ENCODE peak calls at places on chromosomes 4 and X, in four cellular contexts. H is body of pancreas, M is breast epithelium, T is tibial artery. G is an unnamed sample. For H3K4me1, the result is how much of the 10 kb centered on the place peaks cover.

GRCh38 chr4:94441838-94442237 is 9.9 kb upstream of the PDLIM5 start:
- DNase-seq in H (no peak), M (no peak), T (no peak), G (no peak)

GRCh38 chr4:126306152-126306869 is 991.6 kb downstream of the FAT4 start:
- DNase-seq in H (no peak), M (no peak), T (peak), G (no peak)

GRCh38 chr4:47525154-47525819 is 40.2 kb downstream of the ATP10D start:
- DNase-seq in H (peak), M (no peak), T (no peak), G (no peak)

GRCh38 chrX:134659761-134660160 is 1.5 kb upstream of the PLAC1 start:
- DNase-seq in H (no peak), M (no peak), T (no peak), G (no peak)

GRCh38 chr4:185280608-185281007 is 71.2 kb downstream of the SNX25 start:
- DNase-seq in H (no peak), M (no peak), T (no peak), G (no peak)

GRCh38 chrX:41148553-41148952 is 63.3 kb downstream of the USP9X start:
- DNase-seq in H (no peak), M (no peak), T (no peak), G (no peak)

GRCh38 chr4:15805583-15806517 is 27.7 kb downstream of the CD38 start:
- DNase-seq in H (peak), M (no peak), T (no peak), G (no peak)

GRCh38 chr4:140789752-140790151 is 33.6 kb upstream of the TBC1D9 start:
- DNase-seq in H (peak), M (no peak), T (no peak), G (no peak)

GRCh38 chrX:150314186-150314585 is 48.9 kb upstream of the MAMLD1 start:
- DNase-seq in H (no peak), M (no peak), T (no peak), G (no peak)

GRCh38 chrX:2910109-2910508 is 19.0 kb downstream of the ARSD start:
- DNase-seq in H (no peak), M (no peak), T (no peak), G (no peak)

GRCh38 chr4:141686929-141687328 is 50.5 kb downstream of the IL15 start:
- DNase-seq in H (peak), M (no peak), T (no peak), G (no peak)

GRCh38 chr4:94595880-94596483 is 144.2 kb downstream of the PDLIM5 start:
- DNase-seq in H (no peak), M (no peak), T (no peak), G (no peak)

GRCh38 chr4:125317526-125317880 is 2.7 kb downstream of the FAT4 start:
- DNase-seq in H (peak), M (no peak), T (no peak), G (peak)

GRCh38 chrX:154409222-154409871 is at the start of gene DNASE1L1:
- DNase-seq in H (peak), M (peak), T (peak), G (no peak)

GRCh38 chrX:121894756-121895155 is 847.3 kb downstream of the GLUD2 start:
- DNase-seq in H (no peak), M (no peak), T (no peak), G (no peak)

GRCh38 chr4:156751486-156751885 is 220.1 kb downstream of the PDGFC start:
- DNase-seq in H (no peak), M (no peak), T (no peak), G (no peak)

GRCh38 chrX:13697440-13697839 is 8.5 kb downstream of the RAB9A start:
- DNase-seq in H (no peak), M (no peak), T (no peak), G (no peak)

GRCh38 chrX:154396948-154397887 is 959 bp upstream of the RPL10 start:
- DNase-seq in H (peak), M (peak), T (peak), G (peak)

GRCh38 chrX:107971636-107972035 is 10.5 kb downstream of the TEX13B start:
- DNase-seq in H (no peak), M (no peak), T (no peak), G (no peak)

GRCh38 chrX:40908026-40908425 is 172.7 kb upstream of the MED14 start:
- DNase-seq in H (no peak), M (no peak), T (no peak), G (no peak)

GRCh38 chr4:174828845-174829701 is at the start of gene GLRA3:
- DNase-seq in H (peak), M (no peak), T (no peak), G (no peak)

GRCh38 chr4:28759064-28759463 is 1898.4 kb downstream of the STIM2 start:
- DNase-seq in H (no peak), M (no peak), T (no peak), G (no peak)

GRCh38 chr4:53541577-53542206 is 49.6 kb downstream of the LNX1 start:
- DNase-seq in H (no peak), M (no peak), T (no peak), G (no peak)

GRCh38 chr4:23728393-23728792 is 161.5 kb downstream of the PPARGC1A start:
- DNase-seq in H (no peak), M (peak), T (no peak), G (no peak)

GRCh38 chrX:928606-929005 is 283.8 kb downstream of the CRLF2 start:
- DNase-seq in H (no peak), M (no peak), T (peak), G (no peak)

GRCh38 chrX:118228041-118228440 is 111.4 kb upstream of the KLHL13 start:
- DNase-seq in H (no peak), M (no peak), T (no peak), G (no peak)

GRCh38 chr4:77921701-77922100 is 59.1 kb downstream of the MRPL1 start:
- DNase-seq in H (no peak), M (no peak), T (no peak), G (no peak)

GRCh38 chr4:188178806-188179205 is 39.6 kb downstream of the TRIML1 start:
- DNase-seq in H (no peak), M (no peak), T (no peak), G (no peak)

GRCh38 chr4:71772592-71772991 is 11.3 kb downstream of the GC start:
- DNase-seq in H (no peak), M (no peak), T (no peak), G (no peak)

GRCh38 chrX:115896362-115896761 is 274.2 kb upstream of the AGTR2 start:
- DNase-seq in H (no peak), M (no peak), T (no peak), G (no peak)

GRCh38 chrX:115894087-115894486 is 276.5 kb upstream of the AGTR2 start:
- DNase-seq in H (no peak), M (no peak), T (no peak), G (peak)

GRCh38 chrX:115895678-115896329 is 274.7 kb upstream of the AGTR2 start:
- DNase-seq in H (no peak), M (no peak), T (no peak), G (no peak)

GRCh38 chrX:115892056-115892708 is 278.4 kb upstream of the AGTR2 start:
- DNase-seq in H (no peak), M (no peak), T (no peak), G (no peak)

GRCh38 chrX:115892787-115893671 is 277.5 kb upstream of the AGTR2 start:
- DNase-seq in H (no peak), M (peak), T (no peak), G (peak)
- TF ChIP-seq CTCF in H (peak), M (no peak), T (no peak), G (peak)

DNA sequence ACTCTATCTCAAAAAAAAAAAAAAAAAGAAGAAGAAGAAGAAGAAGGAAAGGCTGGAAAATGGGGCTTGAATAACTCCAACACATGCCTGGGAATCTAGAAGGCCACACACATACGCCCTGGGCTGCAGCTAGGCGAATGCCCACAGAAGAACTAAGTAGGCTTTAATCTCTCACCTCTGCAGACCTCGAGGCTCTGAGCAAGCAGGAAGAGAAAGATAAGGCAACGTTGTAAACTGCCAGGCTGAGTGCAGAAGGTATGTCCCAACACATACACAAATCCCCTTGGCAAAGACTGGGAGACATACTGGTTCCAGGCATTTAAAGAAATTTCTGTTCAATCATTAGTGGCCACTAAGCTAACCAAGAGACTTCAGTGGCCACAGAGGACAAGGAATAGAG is 18.4 kb downstream of the SLC38A5 start:
- DNase-seq in H (no peak), M (no peak), T (no peak), G (no peak)
- H3K27ac ChIP-seq in H (no peak), M (no peak), T (no peak), G (no peak)

GRCh38 chr4:6334203-6334887 is 64.7 kb downstream of the WFS1 start:
- DNase-seq in H (no peak), M (no peak), T (no peak), G (no peak)
- H3K4me1 ChIP-seq in H (under half), M (under half), T (under half), G (under half)

GRCh38 chrX:106619797-106620196 is 8.0 kb downstream of the RADX start:
- DNase-seq in H (no peak), M (no peak), T (no peak), G (no peak)
- TF ChIP-seq CTCF in H (no peak), M (no peak), T (no peak), G (no peak)

GRCh38 chr4:106186201-106186600 is 129.8 kb downstream of the TBCK start:
- DNase-seq in H (no peak), M (no peak), T (no peak), G (no peak)
- H3K27ac ChIP-seq in H (no peak), M (no peak), T (no peak), G (no peak)

GRCh38 chr4:76691767-76692689 is 205.9 kb downstream of the SOWAHB start:
- DNase-seq in H (no peak), M (no peak), T (no peak), G (no peak)
- H3K4me1 ChIP-seq in H (half or more), M (under half), T (under half), G (under half)

DNA sequence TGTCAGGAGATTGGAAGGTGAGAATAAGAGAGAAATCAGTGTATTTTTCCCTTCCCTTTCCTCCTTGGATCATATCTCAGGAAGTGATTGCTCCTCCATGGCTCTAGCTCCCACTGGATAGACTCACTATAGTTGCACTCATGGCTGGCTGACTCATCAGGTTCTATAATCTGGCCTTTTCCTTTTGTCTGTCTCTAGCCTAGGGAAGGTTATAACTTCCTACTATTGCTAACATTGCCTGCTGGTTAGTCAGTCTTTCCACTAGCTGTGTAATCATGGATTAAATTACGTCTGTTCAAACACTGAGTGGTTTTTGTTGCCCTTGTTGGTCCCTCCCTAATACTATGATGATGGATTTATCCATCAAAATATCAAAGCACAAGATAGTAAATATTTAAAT is 195.5 kb upstream of the VEGFC start:
- DNase-seq in H (no peak), M (no peak), T (no peak), G (no peak)
- TF ChIP-seq CTCF in H (no peak), M (no peak), T (no peak), G (no peak)

G was measured in ovary.